ENCODE peak calls at places on chromosomes 2 and 18, in nine cellular contexts. R is adrenal gland, M is left ventricle myocardium inferior, D is Peyer's patch, J is GM23338, Y is neural progenitor cell, F is IMR-90, S is dorsolateral prefrontal cortex, W is AG10803. Z is an unnamed sample.

GRCh38 chr2:70557171-70557838 is 3.7 kb upstream of the TGFA start:
- DNase-seq in R (peak), M (no peak), D (no peak), J (no peak), Y (no peak), F (no peak), S (peak), W (no peak), Z (no peak)

GRCh38 chr2:59276033-59276432 is 1034.9 kb upstream of the FANCL start:
- DNase-seq in R (no peak), M (no peak), D (no peak), J (peak), Y (peak), F (no peak), S (no peak), W (no peak), Z (no peak)

GRCh38 chr2:227509824-227510619 is 38.1 kb downstream of the AGFG1 start:
- DNase-seq in R (no peak), M (no peak), D (no peak), J (peak), Y (no peak), F (peak), S (no peak), W (peak), Z (no peak)

GRCh38 chr2:149125031-149125725 is 86.7 kb downstream of the LYPD6B start:
- DNase-seq in R (no peak), M (no peak), D (no peak), J (peak), Y (peak), F (no peak), S (no peak), W (no peak), Z (no peak)

GRCh38 chr2:103875111-103875510 is 978.8 kb upstream of the POU3F3 start:
- DNase-seq in R (no peak), M (no peak), D (no peak), J (peak), Y (no peak), F (no peak), S (no peak), W (no peak), Z (no peak)

GRCh38 chr2:231605607-231606091 is 13.0 kb downstream of the TEX44 start:
- DNase-seq in R (no peak), M (peak), D (no peak), J (no peak), Y (no peak), F (no peak), S (peak), W (no peak), Z (no peak)

GRCh38 chr2:186347472-186347871 is 138.6 kb upstream of the ZC3H15 start:
- DNase-seq in R (no peak), M (no peak), D (no peak), J (no peak), Y (no peak), F (peak), S (no peak), W (no peak), Z (no peak)

GRCh38 chr2:238528953-238529781 is 102.4 kb downstream of the ASB1 start:
- DNase-seq in R (no peak), M (no peak), D (no peak), J (no peak), Y (no peak), F (peak), S (peak), W (peak), Z (no peak)

GRCh38 chr18:77006305-77007175 is 126.0 kb downstream of the MBP start:
- DNase-seq in R (no peak), M (no peak), D (no peak), J (peak), Y (no peak), F (no peak), S (peak), W (no peak), Z (no peak)

GRCh38 chr18:59340817-59341216 is 18.2 kb downstream of the LMAN1 start:
- DNase-seq in R (no peak), M (no peak), D (no peak), J (no peak), Y (no peak), F (no peak), S (no peak), W (no peak), Z (no peak)

GRCh38 chr18:75455249-75456183 is 28.0 kb upstream of the SMIM21 start:
- DNase-seq in R (no peak), M (peak), D (no peak), J (peak), Y (peak), F (peak), S (no peak), W (peak), Z (no peak)

GRCh38 chr2:61536086-61536722 is 2.0 kb downstream of the XPO1 start:
- DNase-seq in R (no peak), M (peak), D (no peak), J (no peak), Y (no peak), F (peak), S (no peak), W (no peak), Z (no peak)

GRCh38 chr18:75247041-75247551 is 36.5 kb downstream of the TSHZ1 start:
- DNase-seq in R (no peak), M (no peak), D (no peak), J (no peak), Y (no peak), F (peak), S (no peak), W (peak), Z (no peak)

GRCh38 chr2:234983011-234983726 is 31.4 kb downstream of the SH3BP4 start:
- DNase-seq in R (no peak), M (no peak), D (peak), J (no peak), Y (no peak), F (no peak), S (no peak), W (no peak), Z (no peak)

GRCh38 chr2:145854039-145854755 is 1334.3 kb upstream of the ZEB2 start:
- DNase-seq in R (no peak), M (no peak), D (no peak), J (no peak), Y (no peak), F (no peak), S (no peak), W (no peak), Z (no peak)

GRCh38 chr2:218259099-218259921 is 1.5 kb upstream of the GPBAR1 start:
- DNase-seq in R (no peak), M (peak), D (peak), J (peak), Y (no peak), F (peak), S (peak), W (peak), Z (no peak)

GRCh38 chr18:31624892-31625640 is 33.4 kb downstream of the TTR start:
- DNase-seq in R (no peak), M (no peak), D (no peak), J (no peak), Y (no peak), F (no peak), S (no peak), W (no peak), Z (no peak)

GRCh38 chr2:235493775-235494715 is at the start of gene AGAP1:
- DNase-seq in R (peak), M (peak), D (peak), J (peak), Y (peak), F (peak), S (peak), W (peak), Z (no peak)

GRCh38 chr2:81645750-81646301 is 1341.3 kb upstream of the LRRTM1 start:
- DNase-seq in R (no peak), M (no peak), D (no peak), J (no peak), Y (no peak), F (no peak), S (no peak), W (no peak), Z (no peak)

GRCh38 chr2:168663993-168664392 is 138.4 kb upstream of the NOSTRIN start:
- DNase-seq in R (no peak), M (no peak), D (no peak), J (no peak), Y (peak), F (peak), S (no peak), W (no peak), Z (no peak)

GRCh38 chr2:12457831-12458230 is 258.9 kb upstream of the TRIB2 start:
- DNase-seq in R (no peak), M (no peak), D (no peak), J (no peak), Y (no peak), F (peak), S (no peak), W (peak), Z (no peak)

GRCh38 chr2:166388488-166389070 is 12.8 kb upstream of the SCN9A start:
- DNase-seq in R (no peak), M (no peak), D (no peak), J (no peak), Y (no peak), F (peak), S (no peak), W (no peak), Z (no peak)

GRCh38 chr2:112881217-112882000 is 29.6 kb upstream of the IL37 start:
- DNase-seq in R (peak), M (no peak), D (no peak), J (no peak), Y (no peak), F (peak), S (peak), W (peak), Z (peak)

GRCh38 chr18:62325806-62326645 is 916 bp downstream of the TNFRSF11A start:
- DNase-seq in R (no peak), M (no peak), D (no peak), J (peak), Y (peak), F (peak), S (no peak), W (peak), Z (peak)

GRCh38 chr2:202377308-202377736 is 1.2 kb downstream of the BMPR2 start:
- DNase-seq in R (peak), M (peak), D (peak), J (peak), Y (peak), F (peak), S (peak), W (no peak), Z (no peak)

GRCh38 chr18:69400253-69400975 is at the start of gene DOK6:
- DNase-seq in R (peak), M (peak), D (no peak), J (peak), Y (peak), F (peak), S (peak), W (peak), Z (no peak)

GRCh38 chr18:69401475-69402218 is 959 bp downstream of the DOK6 start:
- DNase-seq in R (no peak), M (no peak), D (no peak), J (peak), Y (peak), F (peak), S (peak), W (peak), Z (no peak)

GRCh38 chr18:69400976-69401474 is 337 bp downstream of the DOK6 start:
- DNase-seq in R (no peak), M (peak), D (no peak), J (peak), Y (peak), F (peak), S (peak), W (peak), Z (no peak)

GRCh38 chr18:69399253-69399652 is 1.4 kb upstream of the DOK6 start:
- DNase-seq in R (no peak), M (no peak), D (no peak), J (peak), Y (peak), F (no peak), S (no peak), W (no peak), Z (no peak)

DNA sequence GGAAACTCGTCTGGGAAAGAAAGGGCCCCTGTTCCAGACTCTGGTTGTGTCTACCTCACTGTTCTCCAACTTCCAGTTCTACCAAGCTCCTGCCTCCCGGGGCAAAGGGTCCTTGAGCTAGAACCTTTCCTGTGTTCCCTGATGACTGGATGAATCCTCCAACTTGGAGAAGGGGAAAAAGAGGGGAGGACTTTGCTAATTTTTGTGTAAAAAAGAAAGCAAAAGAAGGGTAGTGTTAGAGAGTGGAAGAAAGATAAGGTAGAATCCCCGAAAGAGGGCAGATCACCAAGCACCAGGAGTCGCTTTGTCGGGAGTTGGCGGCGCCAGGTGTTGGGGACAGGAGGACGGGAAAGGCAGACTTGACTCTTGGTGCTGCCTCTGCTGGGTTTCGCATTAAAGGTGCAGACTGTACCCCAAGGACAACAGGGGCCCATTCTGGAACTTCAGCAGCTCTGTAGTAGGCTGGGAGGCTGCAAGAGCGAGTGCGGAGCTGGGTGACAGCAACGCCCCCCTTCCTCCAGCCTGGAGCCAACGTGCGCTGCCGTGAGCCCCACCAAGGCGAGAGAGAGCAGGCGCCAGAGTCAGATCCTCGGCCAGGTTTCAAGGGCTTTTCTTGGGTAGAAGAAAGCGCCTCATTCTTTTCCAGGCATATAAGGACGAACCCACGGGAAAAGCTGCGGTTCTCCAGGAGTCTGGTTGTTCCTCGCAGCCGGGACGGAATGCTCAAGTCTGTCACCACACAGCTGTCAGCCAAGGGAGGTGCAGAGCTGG is 1.7 kb downstream of the DOK6 start:
- DNase-seq in R (no peak), M (no peak), D (no peak), J (peak), Y (peak), F (no peak), S (peak), W (no peak), Z (no peak)
- H3K4me3 ChIP-seq in R (no peak), M (peak), D (no peak), J (peak), Y (peak), F (peak), S (peak), W (peak), Z (no peak)

DNA sequence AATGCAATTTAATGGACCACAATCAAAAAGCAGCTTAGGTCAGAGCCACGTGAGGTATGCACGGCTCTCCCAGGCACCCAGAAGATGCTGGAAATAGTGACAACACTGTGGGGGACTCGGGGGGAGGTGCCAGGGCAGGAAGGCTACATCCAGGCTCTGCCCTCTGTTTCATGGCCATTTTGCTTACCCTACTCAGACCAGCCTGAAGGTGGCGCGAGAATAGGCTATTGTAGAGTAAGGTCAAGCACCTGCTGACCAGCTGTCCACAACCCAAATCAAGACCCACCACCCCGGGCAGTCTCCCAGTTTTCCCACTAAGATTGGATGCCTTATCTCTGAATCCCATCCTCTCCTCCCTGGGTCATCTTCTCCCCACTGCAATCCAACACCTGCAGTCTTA is 115.7 kb downstream of the VIT start:
- DNase-seq in R (no peak), M (no peak), D (no peak), J (peak), Y (peak), F (no peak), S (no peak), W (no peak), Z (no peak)
- TF ChIP-seq CTCF in R (no peak), M (no peak), D (no peak), J (peak), Y (peak), F (peak), S (no peak), W (peak), Z (peak)

GRCh38 chr2:46647041-46647440 is 167.7 kb downstream of the TMEM247 start:
- DNase-seq in R (no peak), M (no peak), D (no peak), J (no peak), Y (no peak), F (no peak), S (no peak), W (no peak), Z (no peak)

GRCh38 chr2:46645681-46646162 is 166.4 kb downstream of the TMEM247 start:
- DNase-seq in R (peak), M (peak), D (no peak), J (no peak), Y (no peak), F (peak), S (no peak), W (peak), Z (no peak)

GRCh38 chr2:46643493-46643892 is 164.1 kb downstream of the TMEM247 start:
- DNase-seq in R (no peak), M (no peak), D (no peak), J (no peak), Y (no peak), F (no peak), S (no peak), W (no peak), Z (no peak)

GRCh38 chr2:46643951-46644350 is 164.6 kb downstream of the TMEM247 start:
- DNase-seq in R (no peak), M (no peak), D (no peak), J (no peak), Y (no peak), F (peak), S (no peak), W (no peak), Z (no peak)

GRCh38 chr2:46644690-46645385 is 165.5 kb downstream of the TMEM247 start:
- DNase-seq in R (no peak), M (no peak), D (no peak), J (no peak), Y (no peak), F (peak), S (no peak), W (peak), Z (no peak)
- H3K4me3 ChIP-seq in R (no peak), M (no peak), D (no peak), J (no peak), Y (no peak), F (no peak), S (no peak), W (no peak), Z (no peak)

DNA sequence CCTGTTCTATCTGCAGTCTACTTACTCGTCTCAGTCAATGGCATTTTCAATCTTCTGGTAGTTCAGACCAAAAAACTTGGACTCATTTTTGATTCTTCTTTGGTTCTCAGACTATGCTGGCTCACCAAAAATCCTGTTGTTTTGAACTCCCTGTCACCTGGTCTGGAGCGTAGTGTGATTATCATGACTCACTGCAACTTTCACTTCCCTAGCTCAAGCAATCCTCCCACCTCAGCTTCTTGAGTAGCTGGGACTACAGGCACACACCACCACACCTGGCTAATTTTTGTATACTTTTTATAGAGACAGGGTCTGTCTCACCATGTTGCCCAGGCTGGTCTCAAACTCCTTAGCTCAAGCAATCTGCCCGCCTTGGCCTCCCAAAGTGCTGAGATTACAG is 163.3 kb upstream of the CDH7 start:
- DNase-seq in R (no peak), M (no peak), D (no peak), J (no peak), Y (no peak), F (no peak), S (no peak), W (no peak), Z (no peak)
- TF ChIP-seq CTCF in R (no peak), M (no peak), D (no peak), J (no peak), Y (no peak), F (no peak), S (no peak), W (no peak), Z (no peak)

GRCh38 chr2:134411828-134412638 is 158.2 kb downstream of the MGAT5 start:
- DNase-seq in R (peak), M (peak), D (peak), J (peak), Y (peak), F (peak), S (peak), W (peak), Z (peak)
- H3K4me3 ChIP-seq in R (no peak), M (no peak), D (no peak), J (no peak), Y (no peak), F (no peak), S (peak), W (no peak), Z (no peak)

GRCh38 chr2:52036853-52037252 is 1004.9 kb upstream of the NRXN1 start:
- DNase-seq in R (no peak), M (no peak), D (no peak), J (peak), Y (no peak), F (no peak), S (no peak), W (no peak), Z (no peak)

GRCh38 chr2:52036036-52036435 is 1004.1 kb upstream of the NRXN1 start:
- DNase-seq in R (no peak), M (no peak), D (no peak), J (no peak), Y (no peak), F (peak), S (no peak), W (peak), Z (no peak)

DNA sequence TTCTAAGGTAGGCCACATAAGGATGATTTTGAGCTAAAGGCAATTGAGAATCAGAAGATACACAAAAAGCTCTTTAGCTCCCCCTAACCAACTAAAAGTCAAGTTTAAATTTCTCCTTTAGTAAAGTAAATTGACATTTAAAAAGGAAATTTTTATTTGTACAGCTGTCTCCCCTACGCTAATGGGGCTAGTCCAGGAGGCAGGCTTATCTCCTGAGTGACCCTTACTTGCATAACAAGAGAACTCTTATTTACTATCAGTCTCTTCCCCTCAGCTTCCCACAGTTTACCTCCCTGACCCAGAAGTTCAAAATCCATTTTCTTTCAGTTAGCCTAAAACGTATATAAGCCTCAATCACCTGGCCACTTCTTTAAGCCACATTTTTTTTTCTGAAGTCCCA is 1002.8 kb upstream of the NRXN1 start:
- DNase-seq in R (no peak), M (no peak), D (no peak), J (peak), Y (no peak), F (no peak), S (no peak), W (no peak), Z (no peak)
- TF ChIP-seq CTCF in R (no peak), M (no peak), D (no peak), J (peak), Y (no peak), F (no peak), S (no peak), W (no peak), Z (no peak)

GRCh38 chr2:45007961-45008295 is 1.3 kb downstream of the SIX2 start:
- DNase-seq in R (no peak), M (no peak), D (no peak), J (no peak), Y (peak), F (no peak), S (no peak), W (no peak), Z (no peak)

GRCh38 chr2:45006041-45006941 is 3.0 kb downstream of the SIX2 start:
- DNase-seq in R (no peak), M (no peak), D (no peak), J (peak), Y (peak), F (no peak), S (no peak), W (no peak), Z (no peak)

GRCh38 chr2:45005261-45006002 is 3.8 kb downstream of the SIX2 start:
- DNase-seq in R (no peak), M (no peak), D (no peak), J (peak), Y (peak), F (no peak), S (no peak), W (no peak), Z (no peak)

GRCh38 chr2:45007356-45007755 is 1.9 kb downstream of the SIX2 start:
- DNase-seq in R (no peak), M (no peak), D (no peak), J (no peak), Y (no peak), F (no peak), S (no peak), W (no peak), Z (no peak)

DNA sequence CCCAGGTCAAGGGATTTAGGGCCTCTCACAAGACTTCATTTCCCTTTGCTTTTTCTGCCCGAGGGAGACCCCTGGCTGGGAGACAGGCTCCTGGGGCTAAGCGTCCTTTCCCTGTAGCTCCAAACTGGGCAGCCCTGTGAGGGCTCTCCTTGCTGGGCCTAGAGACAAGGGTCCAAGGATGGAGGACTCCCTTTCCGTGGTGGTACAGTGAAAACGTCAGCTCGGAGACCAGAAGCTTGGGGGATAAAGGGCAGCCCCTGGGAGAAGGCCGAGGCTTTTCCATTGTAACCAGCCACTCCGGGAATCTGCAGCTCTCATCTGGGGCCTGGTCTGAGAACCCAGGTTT is 2.3 kb downstream of the SIX2 start:
- DNase-seq in R (no peak), M (no peak), D (no peak), J (no peak), Y (peak), F (no peak), S (no peak), W (no peak), Z (no peak)
- H3K4me3 ChIP-seq in R (no peak), M (peak), D (no peak), J (no peak), Y (no peak), F (no peak), S (no peak), W (no peak), Z (no peak)